ENCODE peak calls at places on chromosomes 7 and 10, in five cellular contexts. One of them, this sample, is unnamed.

GRCh38 chr10:110376021-110376773 is 71.5 kb upstream of the SMNDC1 start:
- DNase-seq in GM12878: no peak
- DNase-seq in HepG2: peak
- DNase-seq in endothelial cell of umbilical vein: peak
- DNase-seq in A549: no peak
- DNase-seq in this sample: peak

GRCh38 chr7:92402920-92403759 is 44.1 kb upstream of the GATAD1 start:
- DNase-seq in HepG2: no peak
- DNase-seq in endothelial cell of umbilical vein: no peak
- DNase-seq in GM12878: no peak
- DNase-seq in A549: no peak
- DNase-seq in this sample: no peak

GRCh38 chr7:38323156-38323555 is 49.7 kb upstream of the TARP start:
- DNase-seq in A549: no peak
- DNase-seq in endothelial cell of umbilical vein: no peak
- DNase-seq in GM12878: no peak
- DNase-seq in HepG2: no peak
- DNase-seq in this sample: no peak

GRCh38 chr10:70849582-70850016 is 33.9 kb downstream of the SGPL1 start:
- DNase-seq in GM12878: no peak
- DNase-seq in A549: peak
- DNase-seq in endothelial cell of umbilical vein: peak
- DNase-seq in HepG2: peak
- DNase-seq in this sample: no peak

GRCh38 chr7:113289140-113289740 is 170.9 kb upstream of the SMIM30 start:
- DNase-seq in A549: peak
- DNase-seq in GM12878: no peak
- DNase-seq in endothelial cell of umbilical vein: no peak
- DNase-seq in HepG2: peak
- DNase-seq in this sample: peak

GRCh38 chr7:157032128-157032527 is 21.7 kb upstream of the MNX1 start:
- DNase-seq in endothelial cell of umbilical vein: no peak
- DNase-seq in GM12878: no peak
- DNase-seq in A549: no peak
- DNase-seq in HepG2: no peak
- DNase-seq in this sample: no peak

GRCh38 chr10:72981882-72982529 is 27.4 kb upstream of the PLA2G12B start:
- DNase-seq in HepG2: no peak
- DNase-seq in GM12878: no peak
- DNase-seq in endothelial cell of umbilical vein: no peak
- DNase-seq in A549: no peak
- DNase-seq in this sample: no peak

GRCh38 chr7:129923709-129924108 is 29.1 kb downstream of the UBE2H start:
- DNase-seq in endothelial cell of umbilical vein: peak
- DNase-seq in HepG2: no peak
- DNase-seq in A549: peak
- DNase-seq in GM12878: peak
- DNase-seq in this sample: no peak

GRCh38 chr10:14530465-14530864 is 199.7 kb upstream of the FRMD4A start:
- DNase-seq in HepG2: no peak
- DNase-seq in endothelial cell of umbilical vein: no peak
- DNase-seq in A549: no peak
- DNase-seq in GM12878: no peak
- DNase-seq in this sample: no peak

GRCh38 chr10:69902835-69903535 is 101.3 kb downstream of the COL13A1 start:
- DNase-seq in GM12878: no peak
- DNase-seq in endothelial cell of umbilical vein: no peak
- DNase-seq in A549: no peak
- DNase-seq in HepG2: no peak
- DNase-seq in this sample: no peak

GRCh38 chr7:129767120-129768011 is 155.8 kb downstream of the NRF1 start:
- DNase-seq in endothelial cell of umbilical vein: no peak
- DNase-seq in HepG2: no peak
- DNase-seq in GM12878: no peak
- DNase-seq in A549: no peak
- DNase-seq in this sample: no peak

GRCh38 chr10:98295907-98296306 is 27.9 kb upstream of the LOXL4 start:
- DNase-seq in GM12878: no peak
- DNase-seq in A549: no peak
- DNase-seq in HepG2: no peak
- DNase-seq in endothelial cell of umbilical vein: no peak
- DNase-seq in this sample: peak

GRCh38 chr7:81684513-81685262 is 85.2 kb downstream of the HGF start:
- DNase-seq in endothelial cell of umbilical vein: peak
- DNase-seq in GM12878: peak
- DNase-seq in HepG2: peak
- DNase-seq in A549: peak
- DNase-seq in this sample: peak

GRCh38 chr7:70668606-70669358 is 463.2 kb upstream of the GALNT17 start:
- DNase-seq in A549: no peak
- DNase-seq in endothelial cell of umbilical vein: no peak
- DNase-seq in HepG2: no peak
- DNase-seq in GM12878: peak
- DNase-seq in this sample: no peak

GRCh38 chr10:28940158-28940888 is 263.0 kb downstream of the BAMBI start:
- DNase-seq in endothelial cell of umbilical vein: no peak
- DNase-seq in A549: peak
- DNase-seq in HepG2: peak
- DNase-seq in GM12878: no peak
- DNase-seq in this sample: no peak

GRCh38 chr7:20744913-20745587 is 41.6 kb downstream of the SP8 start:
- DNase-seq in endothelial cell of umbilical vein: no peak
- DNase-seq in GM12878: no peak
- DNase-seq in A549: peak
- DNase-seq in HepG2: no peak
- DNase-seq in this sample: peak

GRCh38 chr7:34162676-34163075 is 257.3 kb downstream of the BMPER start:
- DNase-seq in GM12878: no peak
- DNase-seq in HepG2: no peak
- DNase-seq in endothelial cell of umbilical vein: no peak
- DNase-seq in A549: no peak
- DNase-seq in this sample: no peak

GRCh38 chr7:96169439-96169838 is 152.5 kb downstream of the SLC25A13 start:
- DNase-seq in GM12878: no peak
- DNase-seq in A549: no peak
- DNase-seq in HepG2: no peak
- DNase-seq in endothelial cell of umbilical vein: peak
- DNase-seq in this sample: no peak

GRCh38 chr7:66352071-66352470 is 146.9 kb downstream of the TPST1 start:
- DNase-seq in endothelial cell of umbilical vein: peak
- DNase-seq in HepG2: no peak
- DNase-seq in A549: no peak
- DNase-seq in GM12878: no peak
- DNase-seq in this sample: no peak

GRCh38 chr7:55964261-55964801 is at the start of gene NIPSNAP2:
- DNase-seq in A549: peak
- DNase-seq in HepG2: no peak
- DNase-seq in endothelial cell of umbilical vein: peak
- DNase-seq in GM12878: no peak
- DNase-seq in this sample: peak

GRCh38 chr10:114064151-114065045 is 20.7 kb downstream of the ADRB1 start:
- DNase-seq in A549: no peak
- DNase-seq in GM12878: no peak
- DNase-seq in endothelial cell of umbilical vein: no peak
- DNase-seq in HepG2: no peak
- DNase-seq in this sample: no peak

GRCh38 chr10:95513941-95514392 is 47.2 kb downstream of the SORBS1 start:
- DNase-seq in A549: peak
- DNase-seq in endothelial cell of umbilical vein: peak
- DNase-seq in GM12878: no peak
- DNase-seq in HepG2: no peak
- DNase-seq in this sample: no peak

GRCh38 chr7:2510909-2511768 is 8.4 kb upstream of the LFNG start:
- DNase-seq in A549: no peak
- DNase-seq in endothelial cell of umbilical vein: peak
- DNase-seq in HepG2: peak
- DNase-seq in GM12878: no peak
- DNase-seq in this sample: peak

GRCh38 chr10:124145109-124145860 is 51.9 kb upstream of the CHST15 start:
- DNase-seq in GM12878: no peak
- DNase-seq in HepG2: no peak
- DNase-seq in endothelial cell of umbilical vein: no peak
- DNase-seq in A549: no peak
- DNase-seq in this sample: peak

GRCh38 chr10:122034149-122034756 is 45.3 kb downstream of the TACC2 start:
- DNase-seq in A549: peak
- DNase-seq in endothelial cell of umbilical vein: no peak
- DNase-seq in HepG2: no peak
- DNase-seq in GM12878: no peak
- DNase-seq in this sample: peak

GRCh38 chr7:54833021-54833467 is 74.0 kb upstream of the SEC61G start:
- DNase-seq in endothelial cell of umbilical vein: no peak
- DNase-seq in A549: no peak
- DNase-seq in HepG2: no peak
- DNase-seq in GM12878: no peak
- DNase-seq in this sample: no peak

GRCh38 chr10:60400366-60400765 is 10.7 kb upstream of the ANK3 start:
- DNase-seq in HepG2: no peak
- DNase-seq in A549: no peak
- DNase-seq in endothelial cell of umbilical vein: no peak
- DNase-seq in GM12878: no peak
- DNase-seq in this sample: no peak

GRCh38 chr10:76432274-76433012 is 1001.0 kb downstream of the LRMDA start:
- DNase-seq in HepG2: no peak
- DNase-seq in A549: no peak
- DNase-seq in endothelial cell of umbilical vein: no peak
- DNase-seq in GM12878: no peak
- DNase-seq in this sample: no peak

GRCh38 chr10:76430330-76430729 is 998.9 kb downstream of the LRMDA start:
- DNase-seq in HepG2: no peak
- DNase-seq in A549: no peak
- DNase-seq in endothelial cell of umbilical vein: peak
- DNase-seq in GM12878: no peak
- DNase-seq in this sample: no peak

GRCh38 chr10:76429642-76430041 is 998.2 kb downstream of the LRMDA start:
- DNase-seq in endothelial cell of umbilical vein: no peak
- DNase-seq in A549: no peak
- DNase-seq in HepG2: no peak
- DNase-seq in GM12878: no peak
- DNase-seq in this sample: no peak

GRCh38 chr10:76428541-76429330 is 997.3 kb downstream of the LRMDA start:
- DNase-seq in GM12878: no peak
- DNase-seq in A549: peak
- DNase-seq in endothelial cell of umbilical vein: peak
- DNase-seq in HepG2: no peak
- DNase-seq in this sample: no peak

DNA sequence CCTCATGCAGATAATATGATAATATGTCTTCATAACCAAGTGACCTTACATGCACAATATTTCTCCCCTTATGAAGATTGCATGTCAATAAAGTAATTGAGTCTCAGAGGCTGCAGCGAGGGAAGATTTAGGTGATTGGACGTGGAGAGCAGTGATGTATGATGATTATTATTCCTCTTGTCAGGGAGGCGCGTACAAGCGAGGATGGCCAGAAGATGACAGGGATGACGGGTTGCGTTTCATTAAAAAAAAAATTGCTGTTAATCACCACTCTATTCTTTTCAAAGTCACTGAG is 997.9 kb downstream of the LRMDA start:
- DNase-seq in GM12878: no peak
- DNase-seq in HepG2: no peak
- DNase-seq in endothelial cell of umbilical vein: no peak
- DNase-seq in A549: no peak
- DNase-seq in this sample: no peak
- H3K4me3 ChIP-seq in GM12878: no peak
- H3K4me3 ChIP-seq in HepG2: no peak
- H3K4me3 ChIP-seq in endothelial cell of umbilical vein: no peak
- H3K4me3 ChIP-seq in A549: no peak
- H3K4me3 ChIP-seq in this sample: no peak

GRCh38 chr7:36132025-36132424 is 21.0 kb upstream of the EEPD1 start:
- DNase-seq in GM12878: no peak
- DNase-seq in HepG2: peak
- DNase-seq in endothelial cell of umbilical vein: no peak
- DNase-seq in A549: no peak
- DNase-seq in this sample: peak
- TF ChIP-seq MYC in GM12878: no peak
- TF ChIP-seq MYC in HepG2: no peak
- TF ChIP-seq MYC in endothelial cell of umbilical vein: no peak
- TF ChIP-seq MYC in A549: no peak
- TF ChIP-seq MYC in this sample: no peak

GRCh38 chr7:110257673-110258072 is 833.3 kb upstream of the LRRN3 start:
- DNase-seq in HepG2: no peak
- DNase-seq in GM12878: no peak
- DNase-seq in A549: no peak
- DNase-seq in endothelial cell of umbilical vein: no peak
- DNase-seq in this sample: no peak

GRCh38 chr7:110253083-110253482 is 837.8 kb upstream of the LRRN3 start:
- DNase-seq in GM12878: no peak
- DNase-seq in HepG2: no peak
- DNase-seq in A549: no peak
- DNase-seq in endothelial cell of umbilical vein: no peak
- DNase-seq in this sample: no peak
- TF ChIP-seq POLR2A in GM12878: no peak
- TF ChIP-seq POLR2A in HepG2: no peak
- TF ChIP-seq POLR2A in A549: no peak
- TF ChIP-seq POLR2A in endothelial cell of umbilical vein: no peak
- TF ChIP-seq POLR2A in this sample: no peak

GRCh38 chr7:79646278-79646677 is 192.8 kb upstream of the MAGI2 start:
- DNase-seq in A549: no peak
- DNase-seq in HepG2: no peak
- DNase-seq in endothelial cell of umbilical vein: no peak
- DNase-seq in GM12878: no peak
- DNase-seq in this sample: no peak
- H3K4me3 ChIP-seq in A549: no peak
- H3K4me3 ChIP-seq in HepG2: no peak
- H3K4me3 ChIP-seq in endothelial cell of umbilical vein: no peak
- H3K4me3 ChIP-seq in GM12878: no peak
- H3K4me3 ChIP-seq in this sample: no peak

GRCh38 chr7:31633454-31633853 is 53.6 kb upstream of the PPP1R17 start:
- DNase-seq in GM12878: no peak
- DNase-seq in HepG2: no peak
- DNase-seq in endothelial cell of umbilical vein: no peak
- DNase-seq in A549: no peak
- DNase-seq in this sample: no peak

DNA sequence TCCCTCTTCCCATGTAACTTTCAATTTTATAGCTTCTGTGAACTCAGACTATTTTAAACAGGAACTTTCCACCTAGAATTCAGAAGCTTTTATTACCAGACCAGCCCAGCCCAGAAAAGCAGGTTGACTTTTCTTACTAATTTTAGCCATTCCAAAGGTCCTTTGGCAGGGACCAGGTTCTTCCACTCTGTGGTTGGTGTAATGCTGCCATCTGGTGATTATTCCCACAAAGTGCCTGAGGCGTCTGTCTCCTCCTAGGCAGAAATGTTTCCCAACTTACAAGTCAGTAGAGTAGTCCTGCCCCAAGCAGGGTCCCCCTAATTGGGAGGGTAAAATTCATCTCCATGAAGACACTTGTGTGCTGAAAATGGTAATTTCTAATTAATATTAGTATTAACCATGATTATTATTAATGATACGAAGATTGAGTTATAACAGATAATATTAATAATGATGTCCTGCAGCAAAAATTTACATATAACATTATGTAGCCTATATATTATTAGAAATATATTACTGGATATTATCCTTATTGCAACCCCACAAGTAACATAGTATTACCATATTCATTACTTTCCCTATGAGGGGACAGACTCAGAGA is 53.0 kb upstream of the PPP1R17 start:
- DNase-seq in A549: peak
- DNase-seq in endothelial cell of umbilical vein: peak
- DNase-seq in HepG2: peak
- DNase-seq in GM12878: no peak
- DNase-seq in this sample: peak
- TF ChIP-seq MYC in A549: no peak
- TF ChIP-seq MYC in endothelial cell of umbilical vein: no peak
- TF ChIP-seq MYC in HepG2: no peak
- TF ChIP-seq MYC in GM12878: no peak
- TF ChIP-seq MYC in this sample: no peak

GRCh38 chr7:73718905-73719805 is at the start of gene STX1A:
- DNase-seq in GM12878: no peak
- DNase-seq in HepG2: peak
- DNase-seq in A549: peak
- DNase-seq in endothelial cell of umbilical vein: peak
- DNase-seq in this sample: peak
- TF ChIP-seq POLR2A in GM12878: peak
- TF ChIP-seq POLR2A in HepG2: peak
- TF ChIP-seq POLR2A in A549: peak
- TF ChIP-seq POLR2A in endothelial cell of umbilical vein: peak
- TF ChIP-seq POLR2A in this sample: peak

This sample was measured in NB4.